ENCODE peak calls at places on chromosome 9, in ten cellular contexts. O is suprapubic skin, D is NB4, M is cardiac fibroblast, K is WERI-Rb-1, C is HepG2, W is pancreas, F is testis, Q is tibial artery, I is IMR-90. U is an unnamed sample.

GRCh38 chr9:35262064-35262463 is 100.3 kb downstream of the UNC13B start:
- DNase-seq in I (no peak), M (no peak), W (no peak), C (no peak), D (no peak), Q (no peak), F (no peak), O (no peak), K (no peak), U (no peak)

GRCh38 chr9:75833765-75834164 is 56.7 kb upstream of the PCSK5 start:
- DNase-seq in W (no peak), M (no peak), C (no peak), K (no peak), F (no peak), Q (no peak), I (no peak), O (no peak), D (no peak), U (no peak)

GRCh38 chr9:34526026-34526425 is 3.2 kb upstream of the ENHO start:
- DNase-seq in M (no peak), I (no peak), F (no peak), W (no peak), K (peak; percentile 78), O (no peak), Q (no peak), C (no peak), D (no peak), U (no peak)

GRCh38 chr9:109894921-109895758 is 115.1 kb downstream of the PALM2AKAP2 start:
- DNase-seq in C (no peak), D (peak; percentile 70), Q (no peak), I (peak; percentile 89), K (no peak), O (no peak), M (peak; percentile 79), F (no peak), W (no peak), U (peak; percentile 81)

GRCh38 chr9:135078361-135078821 is 9.1 kb upstream of the OLFM1 start:
- DNase-seq in C (no peak), O (peak; percentile 58), K (peak; percentile 93), I (no peak), W (no peak), M (no peak), F (no peak), Q (no peak), D (no peak), U (no peak)

GRCh38 chr9:109329274-109330258 is 8.7 kb upstream of the EPB41L4B start:
- DNase-seq in W (peak; percentile 91), C (peak; percentile 27), O (peak; percentile 87), F (peak; percentile 57), K (no peak), Q (peak; percentile 56), I (peak; percentile 58), M (peak; percentile 74), D (no peak), U (peak; percentile 64)

GRCh38 chr9:14243514-14244042 is 70.4 kb downstream of the NFIB start:
- DNase-seq in I (peak; percentile 12), C (no peak), Q (no peak), W (no peak), M (peak; percentile 56), K (no peak), O (no peak), F (no peak), D (no peak), U (no peak)

GRCh38 chr9:108322326-108323098 is 533.3 kb downstream of the ACTL7B start:
- DNase-seq in O (no peak), K (no peak), F (no peak), M (peak; percentile 2), C (no peak), W (no peak), D (no peak), Q (no peak), I (no peak), U (no peak)

DNA sequence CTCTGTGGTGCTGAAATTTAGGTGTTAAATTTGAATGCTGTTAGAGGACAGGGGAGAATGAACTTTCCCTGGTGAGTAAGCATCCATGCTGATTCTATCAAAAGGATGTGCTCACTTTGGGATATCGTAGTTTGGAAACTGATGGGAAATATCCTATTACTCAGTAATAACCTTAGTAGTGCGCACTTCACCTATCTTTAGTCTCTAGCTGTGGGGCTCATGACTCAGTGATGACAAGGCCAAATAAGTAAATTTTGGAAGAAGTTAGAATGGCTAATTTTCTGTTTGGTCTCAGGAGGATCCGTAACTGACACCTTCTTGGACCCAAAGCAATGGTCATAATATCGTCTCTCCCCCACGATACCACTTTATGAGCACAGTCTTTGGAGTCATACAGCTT is 448.4 kb downstream of the PSAT1 start:
- DNase-seq in D (no peak), W (no peak), Q (no peak), I (peak; percentile 37), C (no peak), M (no peak), O (no peak), F (no peak), K (no peak), U (no peak)
- TF ChIP-seq CTCF in D (no peak), W (no peak), Q (no peak), I (no peak), C (no peak), M (no peak), O (no peak), F (no peak), K (no peak), U (no peak)

GRCh38 chr9:111037744-111038335 is 430 bp downstream of the LPAR1 start:
- DNase-seq in K (peak; percentile 29), W (peak; percentile 81), I (peak; percentile 27), D (no peak), F (peak; percentile 46), C (peak; percentile 6), M (peak; percentile 28), Q (peak; percentile 25), O (peak; percentile 81), U (peak; percentile 35)
- H3K4me3 ChIP-seq in K (no peak overlapping the region), W (peak overlapping the region; percentile 80), I (peak overlapping the region; percentile 90), D (no peak overlapping the region), F (peak overlapping the region; percentile 73), C (peak overlapping the region; percentile 69), M (peak overlapping the region; percentile 74), Q (peak overlapping the region; percentile 94), O (peak overlapping the region; percentile 80), U (peak overlapping the region; percentile 79)

DNA sequence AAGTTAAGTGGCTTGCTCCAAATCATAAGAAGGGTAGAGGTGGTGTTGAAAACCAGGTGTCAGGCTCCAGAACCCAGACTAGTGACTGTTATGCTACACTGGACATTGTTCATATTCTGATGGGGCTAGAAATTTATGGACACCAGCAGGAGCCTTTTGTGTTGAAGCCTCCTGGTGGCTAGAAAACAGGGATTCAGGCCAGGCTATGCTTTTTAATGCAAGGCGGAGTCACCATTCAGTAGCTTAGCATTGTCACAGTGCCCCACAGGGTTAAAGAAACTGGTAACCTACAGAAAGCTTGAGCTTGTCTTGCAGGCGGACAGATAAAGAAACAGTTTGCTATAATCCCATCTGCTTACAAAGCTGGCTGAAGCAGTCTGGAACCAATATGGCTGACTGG is 23.0 kb upstream of the GOLM1 start:
- DNase-seq in O (no peak), M (no peak), I (no peak), W (no peak), D (no peak), K (no peak), F (no peak), Q (no peak), C (peak; percentile 9), U (no peak)
- TF ChIP-seq CTCF in O (no peak), M (no peak), I (no peak), W (no peak), D (no peak), K (no peak), F (no peak), Q (no peak), C (no peak), U (peak; percentile 31)

DNA sequence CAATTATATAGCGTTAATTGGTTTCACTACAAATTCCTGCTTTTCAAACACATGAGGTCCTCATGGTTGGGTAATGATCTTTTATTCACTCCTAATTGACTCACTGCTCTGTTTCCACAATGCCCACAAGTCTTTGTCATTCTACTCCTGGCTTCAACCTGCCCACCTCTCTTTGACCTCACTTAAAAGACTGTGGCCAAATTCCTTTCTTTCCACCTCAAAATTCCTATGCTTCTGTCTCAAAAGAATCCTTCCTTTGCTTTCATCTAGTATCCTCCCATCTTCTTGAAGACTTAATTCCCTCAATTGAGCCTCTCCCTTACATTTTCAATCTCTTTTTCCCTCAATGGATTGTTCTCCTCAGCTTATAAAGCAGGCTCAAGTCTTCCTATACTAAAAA is 4.9 kb downstream of the APBA1 start:
- DNase-seq in Q (no peak), F (no peak), D (no peak), I (no peak), W (no peak), C (no peak), M (no peak), K (no peak), O (no peak), U (no peak)
- H3K4me3 ChIP-seq in Q (no peak overlapping the region), F (no peak overlapping the region), D (no peak overlapping the region), I (no peak overlapping the region), W (no peak overlapping the region), C (no peak overlapping the region), M (no peak overlapping the region), K (no peak overlapping the region), O (no peak overlapping the region), U (no peak overlapping the region)

GRCh38 chr9:137389428-137389746 is 33.6 kb downstream of the EXD3 start:
- DNase-seq in D (no peak), C (no peak), F (no peak), I (no peak), W (no peak), Q (no peak), O (no peak), K (no peak), M (no peak), U (no peak)
- TF ChIP-seq CTCF in D (no peak), C (no peak), F (no peak), I (no peak), W (no peak), Q (no peak), O (no peak), K (no peak), M (no peak), U (no peak)

GRCh38 chr9:89194381-89195114 is 15.9 kb upstream of the SHC3 start:
- DNase-seq in M (no peak), W (no peak), C (no peak), Q (no peak), K (no peak), D (no peak), I (no peak), F (no peak), O (no peak), U (no peak)

GRCh38 chr9:89191004-89191403 is 12.4 kb upstream of the SHC3 start:
- DNase-seq in C (peak; percentile 50), F (no peak), Q (no peak), M (no peak), D (no peak), K (no peak), O (no peak), W (no peak), I (no peak), U (no peak)

DNA sequence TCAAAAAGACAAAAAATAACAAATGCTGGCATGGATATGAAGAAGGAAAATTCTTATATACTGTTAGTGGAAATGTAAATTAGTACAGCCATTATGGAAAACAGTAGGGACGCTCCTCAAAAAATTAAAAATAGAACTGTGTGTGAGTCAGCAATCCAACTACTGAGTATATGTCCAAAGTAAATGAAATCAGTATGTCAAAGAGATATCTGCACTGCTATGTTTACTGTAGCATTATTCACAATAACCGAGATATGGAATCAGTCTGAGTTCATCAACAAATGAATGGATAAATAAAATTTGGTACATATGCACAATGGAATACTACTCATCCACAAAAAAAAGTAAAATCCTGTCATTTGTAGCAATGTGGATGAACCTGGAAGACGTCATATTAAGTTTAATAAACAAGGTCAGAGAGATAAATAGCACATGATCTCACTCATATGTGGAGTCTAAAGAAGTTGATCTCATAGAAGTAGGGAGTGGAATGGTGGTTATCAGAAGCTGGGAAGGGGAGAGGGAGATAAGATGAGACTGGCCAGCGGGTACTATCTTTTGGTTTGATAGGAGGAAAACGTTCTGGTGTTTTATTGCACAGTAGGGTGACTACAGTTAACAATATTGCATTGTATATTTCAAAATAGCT is 16.7 kb upstream of the SHC3 start:
- DNase-seq in K (no peak), M (peak; percentile 14), I (peak; percentile 10), O (no peak), W (no peak), F (no peak), D (no peak), C (no peak), Q (no peak), U (no peak)
- H3K4me3 ChIP-seq in K (no peak overlapping the region), M (no peak overlapping the region), I (no peak overlapping the region), O (no peak overlapping the region), W (no peak overlapping the region), F (no peak overlapping the region), D (no peak overlapping the region), C (no peak overlapping the region), Q (no peak overlapping the region), U (no peak overlapping the region)